ENCODE peak calls at places on chromosome 11, in six cellular contexts. J is natural killer cell, W is Peyer's patch, K is Calu3, X is pancreas, Y is fibroblast of mammary gland. P is an unnamed sample.
A peak's percentile ranks its signal among the peaks of the same experiment; 100 is the strongest.

GRCh38 chr11:121534131-121535093 is 81.6 kb upstream of the SORL1-AS1 start:
- DNase-seq in J (no peak), W (no peak), K (no peak), X (no peak), Y (peak; percentile 59), P (no peak)

GRCh38 chr11:103528046-103528445 is 418.8 kb downstream of the DYNC2H1 start:
- DNase-seq in J (no peak), W (no peak), K (no peak), X (no peak), Y (peak; percentile 61), P (no peak)

GRCh38 chr11:72471005-72471898 is 36.9 kb upstream of the CLPB start:
- DNase-seq in J (peak; percentile 44), W (no peak), K (peak; percentile 69), X (peak; percentile 41), Y (peak; percentile 68), P (peak; percentile 25)

GRCh38 chr11:2673250-2673610 is 26.6 kb downstream of the KCNQ1OT1 start:
- DNase-seq in J (no peak), W (no peak), K (no peak), X (peak; percentile 7), Y (no peak), P (no peak)

GRCh38 chr11:64787526-64788320 is 9.4 kb upstream of the SF1 start:
- DNase-seq in J (peak; percentile 55), W (peak; percentile 86), K (peak; percentile 78), X (peak; percentile 61), Y (peak; percentile 56), P (peak; percentile 57)

GRCh38 chr11:72726266-72727220 is 25.7 kb downstream of the ARAP1 start:
- DNase-seq in J (no peak), W (no peak), K (no peak), X (no peak), Y (no peak), P (no peak)

GRCh38 chr11:76861490-76861953 is 804 bp downstream of the ACER3 start:
- DNase-seq in J (no peak), W (no peak), K (no peak), X (no peak), Y (no peak), P (no peak)

GRCh38 chr11:6608726-6609501 is 3.1 kb downstream of the TAF10 start:
- DNase-seq in J (no peak), W (no peak), K (no peak), X (no peak), Y (peak; percentile 31), P (no peak)

GRCh38 chr11:61913699-61914395 is 3.5 kb downstream of the RAB3IL1 start:
- DNase-seq in J (no peak), W (no peak), K (no peak), X (no peak), Y (no peak), P (peak; percentile 9)

GRCh38 chr11:128208329-128209220 is 378.8 kb downstream of the ETS1 start:
- DNase-seq in J (no peak), W (no peak), K (peak; percentile 46), X (peak; percentile 21), Y (peak; percentile 97), P (no peak)

GRCh38 chr11:37557990-37558389 is 960.0 kb upstream of the RAG2 start:
- DNase-seq in J (no peak), W (no peak), K (no peak), X (no peak), Y (no peak), P (no peak)

GRCh38 chr11:62875698-62876483 is 4.8 kb upstream of the SLC3A2 start:
- DNase-seq in J (no peak), W (no peak), K (peak; percentile 43), X (no peak), Y (no peak), P (no peak)

GRCh38 chr11:46916669-46917108 is 1.7 kb downstream of the LRP4 start:
- DNase-seq in J (no peak), W (peak; percentile 59), K (peak; percentile 26), X (peak; percentile 47), Y (peak; percentile 66), P (no peak)

GRCh38 chr11:12050911-12051667 is 42.7 kb upstream of the DKK3 start:
- DNase-seq in J (no peak), W (no peak), K (no peak), X (peak; percentile 74), Y (no peak), P (no peak)

GRCh38 chr11:35146074-35146521 is 7.1 kb downstream of the CD44 start:
- DNase-seq in J (no peak), W (no peak), K (peak; percentile 35), X (no peak), Y (no peak), P (no peak)

GRCh38 chr11:115304774-115305472 is 199.3 kb downstream of the CADM1 start:
- DNase-seq in J (no peak), W (no peak), K (no peak), X (no peak), Y (no peak), P (no peak)

GRCh38 chr11:3226846-3227567 is 5.2 kb downstream of the MRGPRE start:
- DNase-seq in J (no peak), W (no peak), K (no peak), X (no peak), Y (no peak), P (no peak)

GRCh38 chr11:121451982-121452608 is at the start of gene SORL1:
- DNase-seq in J (peak; percentile 72), W (peak; percentile 91), K (peak; percentile 71), X (peak; percentile 63), Y (peak; percentile 23), P (peak; percentile 57)

GRCh38 chr11:60482361-60482760 is 10.2 kb upstream of the MS4A12 start:
- DNase-seq in J (no peak), W (no peak), K (no peak), X (no peak), Y (no peak), P (no peak)

GRCh38 chr11:66747480-66747879 is 18.5 kb upstream of the SPTBN2 start:
- DNase-seq in J (no peak), W (no peak), K (no peak), X (no peak), Y (no peak), P (no peak)

GRCh38 chr11:129323896-129324522 is 51.6 kb upstream of the BARX2 start:
- DNase-seq in J (no peak), W (no peak), K (peak; percentile 30), X (peak; percentile 65), Y (peak; percentile 58), P (no peak)

GRCh38 chr11:101582242-101583052 is 1.4 kb downstream of the TRPC6 start:
- DNase-seq in J (no peak), W (no peak), K (no peak), X (no peak), Y (peak; percentile 23), P (no peak)

GRCh38 chr11:19642759-19643158 is 69.9 kb upstream of the NAV2 start:
- DNase-seq in J (no peak), W (no peak), K (no peak), X (no peak), Y (no peak), P (no peak)

GRCh38 chr11:10750838-10751580 is at the start of gene CTR9:
- DNase-seq in J (peak; percentile 84), W (peak; percentile 96), K (peak; percentile 95), X (peak; percentile 93), Y (peak; percentile 92), P (peak; percentile 90)

GRCh38 chr11:94537051-94537600 is 6.6 kb upstream of the FUT4 start:
- DNase-seq in J (no peak), W (no peak), K (no peak), X (no peak), Y (peak; percentile 76), P (no peak)

GRCh38 chr11:103110406-103110805 is 1.2 kb downstream of the DYNC2H1 start:
- DNase-seq in J (no peak), W (no peak), K (no peak), X (no peak), Y (peak; percentile 65), P (no peak)

DNA sequence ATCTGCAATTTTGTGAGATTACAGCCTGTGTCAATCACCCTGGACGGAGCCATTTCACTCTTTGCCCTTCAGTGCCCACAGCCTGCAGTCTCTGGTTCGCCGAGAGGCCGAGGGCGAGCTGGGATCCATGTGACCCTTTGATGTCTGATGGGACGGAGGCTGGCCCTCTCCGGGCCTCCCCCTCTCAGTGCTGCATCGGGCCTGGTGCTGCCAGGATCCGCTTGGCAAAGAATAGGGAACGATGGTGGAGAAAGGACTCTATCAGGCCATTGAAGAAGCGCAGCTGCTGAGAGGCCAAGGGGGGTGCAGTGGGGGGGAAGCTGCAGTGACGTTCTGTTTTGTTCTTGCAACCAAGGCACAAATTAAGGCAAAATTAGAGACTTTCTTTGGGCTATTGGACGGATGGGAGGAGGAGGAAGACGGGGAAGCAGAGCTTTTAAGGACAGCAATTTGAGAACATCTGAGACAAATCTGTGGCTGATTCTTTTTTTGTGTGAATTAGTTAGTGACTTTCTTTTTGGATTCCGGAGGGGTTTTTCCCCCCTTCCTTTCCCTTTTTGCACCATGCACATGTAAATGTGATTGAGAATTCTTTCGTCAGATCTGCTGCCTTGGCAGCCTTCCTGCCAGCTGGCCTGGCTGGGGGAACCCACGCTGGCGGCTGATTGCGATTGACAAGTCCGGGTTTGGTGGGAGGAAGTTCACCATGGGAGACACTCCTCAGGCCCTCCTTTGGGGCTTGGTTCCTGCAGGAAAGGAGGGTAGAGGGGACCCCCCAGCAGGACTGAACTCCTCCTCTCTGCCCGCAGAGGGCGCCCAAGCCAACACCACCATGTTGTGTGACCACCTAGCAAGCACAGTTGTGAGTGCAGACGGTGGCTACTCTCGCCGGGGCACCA is 214.5 kb downstream of the NTM start:
- DNase-seq in J (no peak), W (no peak), K (no peak), X (no peak), Y (no peak), P (no peak)
- TF ChIP-seq CTCF in J (no peak), W (no peak), K (no peak), X (no peak), Y (no peak), P (no peak)

GRCh38 chr11:120136356-120136755 is 1.6 kb downstream of the TRIM29 start:
- DNase-seq in J (no peak), W (peak; percentile 27), K (no peak), X (no peak), Y (no peak), P (no peak)

GRCh38 chr11:120135838-120136237 is 2.1 kb downstream of the TRIM29 start:
- DNase-seq in J (no peak), W (no peak), K (no peak), X (no peak), Y (no peak), P (no peak)

GRCh38 chr11:120139316-120140069 is 1.6 kb upstream of the TRIM29 start:
- DNase-seq in J (peak; percentile 11), W (no peak), K (no peak), X (no peak), Y (no peak), P (no peak)

GRCh38 chr11:120137187-120137610 is 714 bp downstream of the TRIM29 start:
- DNase-seq in J (peak; percentile 12), W (peak; percentile 47), K (no peak), X (no peak), Y (no peak), P (no peak)

GRCh38 chr11:120137611-120138521 is at the start of gene TRIM29:
- DNase-seq in J (peak; percentile 7), W (peak; percentile 64), K (peak; percentile 40), X (no peak), Y (no peak), P (no peak)
- TF ChIP-seq CTCF in J (no peak), W (no peak), K (peak; percentile 34), X (no peak), Y (no peak), P (no peak)

GRCh38 chr11:612201-612960 is 3.4 kb downstream of the IRF7 start:
- DNase-seq in J (no peak), W (peak; percentile 86), K (peak; percentile 55), X (peak; percentile 16), Y (peak; percentile 29), P (no peak)
- TF ChIP-seq CTCF in J (no peak), W (no peak), K (no peak), X (no peak), Y (peak; percentile 24), P (no peak)

GRCh38 chr11:43418197-43418596 is 59.5 kb downstream of the TTC17 start:
- DNase-seq in J (no peak), W (no peak), K (no peak), X (no peak), Y (no peak), P (no peak)

GRCh38 chr11:43419460-43419859 is 60.7 kb downstream of the TTC17 start:
- DNase-seq in J (no peak), W (no peak), K (peak; percentile 34), X (peak; percentile 22), Y (peak; percentile 52), P (no peak)
- TF ChIP-seq CTCF in J (peak; percentile 66), W (no peak), K (peak; percentile 23), X (peak; percentile 41), Y (peak; percentile 75), P (no peak)